ENCODE peak calls at places on chromosome 17, in seven cellular contexts. V is activated T-helper 1 cell treated with anti-CD3 and anti-CD28 coated beads, Interleukin-12 subunit alpha, Interleukin-12 subunit beta, Interleukin-2, Interleukin-4 antibody, amounts not matched to agents 30 ng/mL and 10 ng/mL and 1 ng/mL, durations not matched to agents 14 hours and 24 hours and 36 hours; Q is EL; E is stimulated activated CD8-positive, alpha-beta memory T cell treated with anti-CD3 and anti-CD28 coated beads, Interleukin-7, amount 100 ng/mL, for 4 hours; M is CD4-positive, alpha-beta T cell; Y is LHCN-M2; T is cardiac muscle cell. D is an unnamed sample.

GRCh38 chr17:36825956-36826350 is 111.3 kb upstream of the LHX1 start:
- DNase-seq in V (no peak), Q (no peak), E (no peak), M (no peak), Y (no peak), T (no peak), D (no peak)

GRCh38 chr17:61381537-61381936 is 18.1 kb upstream of the TBX2 start:
- DNase-seq in V (no peak), Q (no peak), E (no peak), M (no peak), Y (no peak), T (no peak), D (no peak)

GRCh38 chr17:78539771-78540170 is 37.4 kb downstream of the DNAH17 start:
- DNase-seq in V (no peak), Q (no peak), E (no peak), M (no peak), Y (no peak), T (no peak), D (no peak)

GRCh38 chr17:60599220-60599619 is 773 bp upstream of the PPM1D start:
- DNase-seq in V (no peak), Q (no peak), E (no peak), M (no peak), Y (no peak), T (no peak), D (no peak)

GRCh38 chr17:64130559-64131001 is 636 bp upstream of the ERN1 start:
- DNase-seq in V (peak; percentile 38), Q (peak; percentile 90), E (peak; percentile 59), M (no peak), Y (peak; percentile 36), T (peak; percentile 81), D (peak; percentile 68)

GRCh38 chr17:72151565-72152391 is 31.0 kb downstream of the SOX9 start:
- DNase-seq in V (no peak), Q (peak; percentile 83), E (no peak), M (no peak), Y (peak; percentile 94), T (peak; percentile 88), D (no peak)

GRCh38 chr17:56808503-56808902 is 25.2 kb downstream of the C17orf67 start:
- DNase-seq in V (no peak), Q (no peak), E (no peak), M (no peak), Y (no peak), T (no peak), D (no peak)

GRCh38 chr17:2705263-2705662 is 6.3 kb downstream of the CLUH start:
- DNase-seq in V (no peak), Q (peak; percentile 63), E (no peak), M (no peak), Y (peak; percentile 49), T (no peak), D (no peak)

GRCh38 chr17:82807562-82807961 is 32.3 kb downstream of the ZNF750 start:
- DNase-seq in V (no peak), Q (no peak), E (no peak), M (no peak), Y (no peak), T (no peak), D (no peak)

GRCh38 chr17:35188111-35188510 is 6.1 kb downstream of the SLC35G3 start:
- DNase-seq in V (no peak), Q (no peak), E (no peak), M (no peak), Y (no peak), T (no peak), D (no peak)

GRCh38 chr17:17740627-17741237 is 59.5 kb downstream of the RAI1 start:
- DNase-seq in V (no peak), Q (no peak), E (peak; percentile 33), M (peak; percentile 38), Y (no peak), T (no peak), D (no peak)

GRCh38 chr17:9444687-9445086 is 130.9 kb downstream of the STX8 start:
- DNase-seq in V (no peak), Q (no peak), E (no peak), M (no peak), Y (no peak), T (no peak), D (no peak)